ENCODE peak calls at places on chromosomes 6 and 20, in four cellular contexts. R is A549, N is mucosa of descending colon, A is transverse colon. E is an unnamed sample.

GRCh38 chr6:164436976-164437375 is 872.4 kb downstream of the C6orf118 start:
- DNase-seq in R (no peak), N (no peak), A (no peak), E (no peak)

GRCh38 chr6:69423785-69424184 is 373.0 kb downstream of the LMBRD1 start:
- DNase-seq in R (no peak), N (no peak), A (no peak), E (no peak)

GRCh38 chr6:19918436-19918835 is 81.3 kb downstream of the ID4 start:
- DNase-seq in R (no peak), N (no peak), A (no peak), E (no peak)

GRCh38 chr20:17236766-17237165 is 9.9 kb downstream of the PCSK2 start:
- DNase-seq in R (no peak), N (no peak), A (no peak), E (no peak)

GRCh38 chr6:37688088-37688850 is 9.4 kb downstream of the MDGA1 start:
- DNase-seq in R (no peak), N (no peak), A (no peak), E (no peak)

GRCh38 chr6:31163922-31164321 is 5.5 kb downstream of the TCF19 start:
- DNase-seq in R (no peak), N (no peak), A (no peak), E (no peak)

GRCh38 chr6:106077170-106077569 is 9.0 kb upstream of the PRDM1 start:
- DNase-seq in R (no peak), N (no peak), A (no peak), E (no peak)

GRCh38 chr6:157944983-157945931 is 36.4 kb upstream of the SYNJ2 start:
- DNase-seq in R (no peak), N (no peak), A (no peak), E (no peak)

GRCh38 chr6:6856538-6857523 is 250.9 kb upstream of the RREB1 start:
- DNase-seq in R (peak; percentile 33), N (peak; percentile 84), A (peak; percentile 79), E (peak; percentile 83)

GRCh38 chr6:35048631-35049083 is 92.5 kb downstream of the TCP11 start:
- DNase-seq in R (no peak), N (peak; percentile 60), A (peak; percentile 50), E (no peak)

GRCh38 chr6:15310680-15311079 is 64.8 kb downstream of the JARID2 start:
- DNase-seq in R (no peak), N (no peak), A (no peak), E (no peak)
- H3K4me1 ChIP-seq in R (peaks cover 13% of the 10 kb centered on the region), N (peaks cover 7% of the 10 kb centered on the region), A (peaks cover 46% of the 10 kb centered on the region), E (peaks cover 50% of the 10 kb centered on the region)

GRCh38 chr20:38114353-38114791 is 50.7 kb downstream of the TGM2 start:
- DNase-seq in R (peak; percentile 47), N (no peak), A (no peak), E (no peak)
- H3K4me1 ChIP-seq in R (peaks cover 53% of the 10 kb centered on the region), N (peaks cover 14% of the 10 kb centered on the region), A (peaks cover 21% of the 10 kb centered on the region), E (peaks cover 35% of the 10 kb centered on the region)

DNA sequence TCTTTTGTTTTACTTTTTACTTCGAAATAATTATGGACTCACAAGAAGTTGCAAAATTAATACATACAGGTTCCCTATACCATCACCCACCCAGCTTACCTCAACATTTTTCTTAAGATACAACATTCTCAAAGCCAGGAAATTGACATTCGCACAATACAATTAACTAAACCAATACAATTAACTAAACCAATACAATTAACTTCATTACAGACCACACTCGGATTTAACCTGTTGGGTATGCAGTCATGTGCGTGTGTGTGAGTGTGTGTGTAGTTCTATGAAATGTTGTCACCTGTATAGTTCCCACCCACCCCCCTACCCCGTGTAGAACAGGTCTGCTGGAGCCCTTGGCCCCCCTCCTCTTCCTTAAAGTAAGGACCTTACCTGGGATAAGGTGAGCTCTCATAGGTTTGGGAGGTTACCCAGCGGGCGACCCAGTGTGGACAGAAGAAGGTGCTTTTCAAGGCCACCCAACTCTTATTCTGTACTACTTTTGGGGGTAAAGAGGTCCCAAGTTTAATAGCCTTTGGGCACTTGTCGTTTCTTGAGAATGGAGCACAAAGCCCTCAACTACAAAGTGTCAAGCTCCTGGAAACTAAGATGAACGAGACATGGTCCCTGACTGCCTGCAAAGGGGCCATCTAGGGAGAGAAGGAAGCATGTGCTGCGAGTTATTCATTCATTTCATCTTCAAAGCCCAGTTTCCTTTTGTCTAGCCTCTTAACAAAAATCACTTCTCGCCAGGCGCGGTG is 544 bp upstream of the STK38 start:
- DNase-seq in R (no peak), N (no peak), A (no peak), E (no peak)
- H3K4me1 ChIP-seq in R (peaks cover 27% of the 10 kb centered on the region), N (peaks cover 31% of the 10 kb centered on the region), A (peaks cover 37% of the 10 kb centered on the region), E (peaks cover 39% of the 10 kb centered on the region)

GRCh38 chr20:62620624-62621023 is 21.7 kb upstream of the SLCO4A1 start:
- DNase-seq in R (no peak), N (peak; percentile 56), A (no peak), E (no peak)
- H3K4me1 ChIP-seq in R (peaks cover 42% of the 10 kb centered on the region), N (peaks cover 30% of the 10 kb centered on the region), A (peaks cover 46% of the 10 kb centered on the region), E (peaks cover 74% of the 10 kb centered on the region)

DNA sequence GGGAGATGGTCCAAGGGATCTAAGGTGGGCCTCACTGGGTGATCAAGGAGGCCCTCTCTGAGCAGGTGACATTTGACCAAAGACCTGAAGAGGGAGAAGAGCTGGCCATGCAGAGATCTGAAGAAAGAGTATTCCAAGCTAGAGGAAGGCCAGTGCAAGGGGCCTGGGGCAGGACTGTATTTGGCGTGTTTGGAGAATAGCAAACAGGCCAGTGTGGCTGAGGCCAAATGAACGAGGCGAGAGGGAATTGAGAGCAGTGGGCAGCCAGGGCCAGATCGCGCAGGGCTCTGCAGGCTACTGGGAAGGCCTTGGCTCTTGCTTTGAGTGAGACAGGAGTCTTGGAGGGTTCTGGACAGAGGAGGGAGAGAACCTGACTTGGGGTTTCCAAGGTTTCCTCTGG is 9.3 kb downstream of the NOL4L start:
- DNase-seq in R (no peak), N (no peak), A (no peak), E (no peak)
- H3K4me1 ChIP-seq in R (peaks cover 11% of the 10 kb centered on the region), N (no peaks in the 10 kb centered on the region), A (peaks cover 3% of the 10 kb centered on the region), E (no peaks in the 10 kb centered on the region)

GRCh38 chr20:61094581-61094980 is 157.5 kb upstream of the CDH4 start:
- DNase-seq in R (no peak), N (no peak), A (no peak), E (no peak)

GRCh38 chr20:61096463-61096862 is 155.6 kb upstream of the CDH4 start:
- DNase-seq in R (no peak), N (no peak), A (no peak), E (no peak)

GRCh38 chr20:61105395-61105794 is 146.7 kb upstream of the CDH4 start:
- DNase-seq in R (no peak), N (no peak), A (no peak), E (no peak)

GRCh38 chr20:61099786-61100185 is 152.3 kb upstream of the CDH4 start:
- DNase-seq in R (no peak), N (no peak), A (no peak), E (no peak)

GRCh38 chr20:61100489-61100888 is 151.6 kb upstream of the CDH4 start:
- DNase-seq in R (no peak), N (no peak), A (no peak), E (no peak)
- H3K4me1 ChIP-seq in R (no peaks in the 10 kb centered on the region), N (no peaks in the 10 kb centered on the region), A (no peaks in the 10 kb centered on the region), E (no peaks in the 10 kb centered on the region)

GRCh38 chr20:43948455-43948854 is 33.8 kb downstream of the TOX2 start:
- DNase-seq in R (no peak), N (no peak), A (no peak), E (no peak)

GRCh38 chr20:43946206-43946491 is 31.5 kb downstream of the TOX2 start:
- DNase-seq in R (no peak), N (no peak), A (no peak), E (no peak)

GRCh38 chr20:43947316-43947710 is 32.7 kb downstream of the TOX2 start:
- DNase-seq in R (no peak), N (no peak), A (no peak), E (no peak)

GRCh38 chr20:43945391-43946205 is 30.9 kb downstream of the TOX2 start:
- DNase-seq in R (no peak), N (no peak), A (no peak), E (no peak)

DNA sequence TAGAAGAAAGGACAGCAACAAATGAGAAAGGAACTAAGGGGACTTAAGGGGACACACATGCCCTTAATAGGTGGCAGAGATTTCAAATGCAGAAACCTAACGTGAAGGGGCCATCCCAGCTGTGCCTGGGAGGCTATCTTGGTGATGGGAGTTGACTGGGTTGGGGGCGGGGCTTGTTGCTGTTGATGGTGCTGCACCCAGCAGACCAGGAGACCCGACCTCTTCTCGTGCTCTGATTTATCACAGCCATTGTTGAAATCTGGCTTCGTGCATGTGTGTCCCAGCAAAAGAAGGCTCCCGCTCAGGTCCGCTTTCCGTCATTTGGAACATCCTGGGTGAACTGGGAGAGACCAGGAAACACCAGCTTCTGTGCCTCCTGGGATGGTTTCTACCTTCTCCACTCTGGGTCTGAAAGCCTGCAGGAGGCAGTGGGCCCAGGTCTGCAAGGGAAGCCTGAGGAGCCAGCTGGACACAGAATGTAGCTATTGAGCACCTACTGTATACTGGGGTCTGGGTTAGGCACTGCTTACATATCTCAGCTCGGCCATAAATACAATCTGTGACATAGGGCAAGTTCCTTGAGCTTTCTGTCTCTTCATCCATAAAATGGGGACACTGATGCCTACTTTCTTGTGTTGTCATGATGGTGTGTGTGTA is 32.1 kb downstream of the TOX2 start:
- DNase-seq in R (no peak), N (no peak), A (no peak), E (no peak)
- H3K4me1 ChIP-seq in R (peaks cover 22% of the 10 kb centered on the region), N (peaks cover 18% of the 10 kb centered on the region), A (peaks cover 22% of the 10 kb centered on the region), E (peaks cover 42% of the 10 kb centered on the region)